ENCODE peak calls at places on chromosomes 2 and 18, in seven cellular contexts. G, J, F, X, W, Y and Q are unnamed samples.
A peak's percentile ranks its signal among the peaks of the same experiment; 100 is the strongest.

GRCh38 chr2:223005496-223005895 is 46.5 kb upstream of the KCNE4 start:
- DNase-seq in G (no peak), J (no peak), F (no peak), X (peak; percentile 15), W (no peak), Y (no peak), Q (no peak)

GRCh38 chr2:170963386-170963785 is 34.3 kb downstream of the GORASP2 start:
- DNase-seq in G (no peak), J (no peak), F (no peak), X (no peak), W (no peak), Y (no peak), Q (no peak)

GRCh38 chr2:15930589-15931513 is 9.5 kb upstream of the MYCN start:
- DNase-seq in G (no peak), J (peak; percentile 36), F (no peak), X (no peak), W (no peak), Y (no peak), Q (no peak)

GRCh38 chr2:53450885-53451284 is 316.7 kb upstream of the CHAC2 start:
- DNase-seq in G (no peak), J (no peak), F (no peak), X (no peak), W (no peak), Y (no peak), Q (no peak)

GRCh38 chr18:34867520-34867919 is 157.4 kb downstream of the DTNA start:
- DNase-seq in G (no peak), J (peak; percentile 79), F (peak; percentile 33), X (no peak), W (peak; percentile 49), Y (no peak), Q (peak; percentile 54)

GRCh38 chr2:232273903-232274598 is 104.5 kb upstream of the ALPP start:
- DNase-seq in G (no peak), J (no peak), F (no peak), X (no peak), W (no peak), Y (no peak), Q (no peak)

GRCh38 chr2:207926133-207927076 is 98.9 kb downstream of the PLEKHM3 start:
- DNase-seq in G (no peak), J (no peak), F (no peak), X (peak; percentile 66), W (no peak), Y (no peak), Q (no peak)

GRCh38 chr2:129766159-129766485 is 213.3 kb upstream of the RAB6C start:
- DNase-seq in G (no peak), J (no peak), F (no peak), X (no peak), W (no peak), Y (no peak), Q (no peak)

GRCh38 chr2:36425771-36426340 is 70.3 kb downstream of the CRIM1 start:
- DNase-seq in G (no peak), J (no peak), F (no peak), X (no peak), W (no peak), Y (no peak), Q (no peak)